ENCODE peak calls at places on chromosomes 2 and 18, in eight cellular contexts. J, H, K, C, E, I, B and X are unnamed samples.

GRCh38 chr18:44602380-44602779 is 78.3 kb upstream of the SETBP1 start:
- DNase-seq in B (peak), H (no peak), E (no peak), J (no peak), K (no peak), C (peak), I (no peak), X (peak)

GRCh38 chr2:71950256-71951066 is 197.2 kb downstream of the CYP26B1 start:
- DNase-seq in B (no peak), E (no peak), C (peak), I (no peak), J (no peak), K (no peak), H (no peak), X (peak)

GRCh38 chr2:31275976-31276375 is 42.0 kb downstream of the EHD3 start:
- DNase-seq in J (no peak), C (no peak), E (no peak), H (no peak), B (no peak), K (no peak), I (no peak), X (no peak)

GRCh38 chr2:190110131-190110530 is 47.6 kb upstream of the MSTN start:
- DNase-seq in K (no peak), B (peak), H (no peak), J (no peak), C (no peak), E (no peak), I (no peak), X (no peak)

GRCh38 chr2:67096886-67097285 is 300.2 kb upstream of the ETAA1 start:
- DNase-seq in B (no peak), E (no peak), K (no peak), H (no peak), I (no peak), C (no peak), J (no peak), X (no peak)

GRCh38 chr18:70384181-70384790 is 95.4 kb downstream of the SOCS6 start:
- DNase-seq in I (no peak), H (no peak), J (no peak), B (peak), E (no peak), K (no peak), C (peak), X (peak)

GRCh38 chr18:32742620-32743019 is 30.2 kb downstream of the KLHL14 start:
- DNase-seq in J (no peak), C (no peak), E (no peak), B (no peak), H (no peak), I (no peak), K (no peak), X (no peak)

GRCh38 chr2:85796046-85796548 is 42.3 kb downstream of the ATOH8 start:
- DNase-seq in H (no peak), J (no peak), I (no peak), E (no peak), B (no peak), C (no peak), K (no peak), X (no peak)

GRCh38 chr2:165002638-165003037 is 47.3 kb upstream of the SLC38A11 start:
- DNase-seq in H (no peak), B (no peak), C (no peak), I (no peak), J (no peak), K (no peak), E (no peak), X (no peak)

GRCh38 chr18:32769242-32770180 is 3.3 kb downstream of the KLHL14 start:
- DNase-seq in E (peak), I (no peak), K (no peak), C (no peak), J (no peak), H (peak), B (no peak), X (peak)

GRCh38 chr18:5059540-5060032 is 137.5 kb downstream of the AKAIN1 start:
- DNase-seq in H (no peak), K (no peak), C (no peak), B (no peak), J (no peak), I (no peak), E (no peak), X (no peak)

GRCh38 chr2:51028829-51029228 is 3.1 kb downstream of the NRXN1 start:
- DNase-seq in B (no peak), J (no peak), E (no peak), C (no peak), K (no peak), I (no peak), H (no peak), X (no peak)

GRCh38 chr2:39107724-39108273 is 13.1 kb downstream of the SOS1 start:
- DNase-seq in H (no peak), K (no peak), E (no peak), J (no peak), I (no peak), C (no peak), B (no peak), X (no peak)

GRCh38 chr2:238287702-238288649 is at the start of gene PER2:
- DNase-seq in H (peak), B (peak), J (peak), I (peak), C (peak), E (peak), K (peak), X (peak)

GRCh38 chr18:65429601-65430000 is 321.2 kb upstream of the CDH7 start:
- DNase-seq in I (no peak), C (no peak), B (no peak), H (no peak), E (no peak), K (no peak), J (peak), X (no peak)

GRCh38 chr2:135259116-135259515 is 207.0 kb downstream of the RAB3GAP1 start:
- DNase-seq in E (no peak), K (no peak), C (no peak), B (no peak), I (no peak), H (no peak), J (no peak), X (no peak)